ENCODE peak calls at places on chromosomes 6 and 20, in eight cellular contexts. Z, D, N, J, U, T, R and E are unnamed samples.

GRCh38 chr6:45486739-45487138 is 109.0 kb upstream of the SUPT3H start:
- DNase-seq in N (no peak), U (no peak), Z (no peak), J (no peak), R (no peak), T (no peak), D (no peak), E (no peak)

GRCh38 chr20:25389381-25389857 is 1.2 kb downstream of the ABHD12 start:
- DNase-seq in D (no peak), R (no peak), Z (peak; percentile 41), T (no peak), N (no peak), U (peak; percentile 36), J (no peak), E (no peak)

GRCh38 chr6:170393807-170394399 is 87.3 kb downstream of the FAM120B start:
- DNase-seq in N (no peak), T (no peak), J (no peak), R (no peak), D (no peak), U (no peak), Z (peak; percentile 38), E (peak; percentile 31)

GRCh38 chr6:139539852-139540251 is 165.4 kb upstream of the CITED2 start:
- DNase-seq in N (peak; percentile 93), D (no peak), Z (peak; percentile 98), R (peak; percentile 67), J (no peak), U (peak; percentile 89), T (no peak), E (no peak)

GRCh38 chr6:40763001-40763400 is 175.8 kb upstream of the LRFN2 start:
- DNase-seq in T (no peak), Z (peak; percentile 49), D (no peak), R (no peak), U (no peak), J (no peak), N (no peak), E (no peak)

GRCh38 chr20:24797864-24798655 is 151.0 kb upstream of the CST7 start:
- DNase-seq in J (no peak), D (no peak), Z (no peak), T (no peak), N (no peak), R (no peak), U (no peak), E (no peak)

GRCh38 chr6:22512716-22513452 is 56.5 kb upstream of the HDGFL1 start:
- DNase-seq in J (no peak), N (no peak), T (no peak), R (no peak), U (no peak), Z (peak; percentile 71), D (no peak), E (no peak)

GRCh38 chr6:33886673-33887144 is 82.9 kb upstream of the MLN start:
- DNase-seq in U (peak; percentile 25), T (peak; percentile 55), D (no peak), Z (peak; percentile 66), N (peak; percentile 72), J (no peak), R (no peak), E (no peak)

GRCh38 chr20:35821807-35822242 is 50.0 kb downstream of the PHF20 start:
- DNase-seq in D (no peak), R (no peak), Z (peak; percentile 95), J (no peak), U (peak; percentile 14), N (peak; percentile 51), T (peak; percentile 41), E (no peak)

GRCh38 chr20:57514273-57514751 is 10.6 kb downstream of the CTCFL start:
- DNase-seq in Z (peak; percentile 63), N (peak; percentile 25), R (peak; percentile 50), U (peak; percentile 67), T (peak; percentile 12), D (no peak), J (no peak), E (peak; percentile 31)

GRCh38 chr20:44714701-44715494 is at the start of gene CCN5:
- DNase-seq in U (peak; percentile 94), J (no peak), N (no peak), Z (peak; percentile 88), T (no peak), R (peak; percentile 70), D (no peak), E (no peak)

GRCh38 chr6:20681243-20681684 is 147.0 kb downstream of the CDKAL1 start:
- DNase-seq in R (no peak), N (no peak), Z (no peak), U (no peak), D (no peak), T (no peak), J (no peak), E (no peak)

GRCh38 chr6:87982134-87982533 is 65.5 kb upstream of the SPACA1 start:
- DNase-seq in D (no peak), J (no peak), T (no peak), R (no peak), Z (no peak), U (peak; percentile 5), N (no peak), E (no peak)

GRCh38 chr6:16769131-16769985 is 8.1 kb upstream of the ATXN1 start:
- DNase-seq in T (no peak), R (no peak), Z (peak; percentile 99), J (peak; percentile 29), N (peak; percentile 48), D (peak; percentile 33), U (peak; percentile 98), E (peak; percentile 65)

GRCh38 chr20:25338112-25339023 is 52.3 kb downstream of the ABHD12 start:
- DNase-seq in U (no peak), Z (no peak), J (no peak), R (peak; percentile 50), D (no peak), T (no peak), N (no peak), E (no peak)

GRCh38 chr20:49539481-49540231 is 28.3 kb downstream of the PTGIS start:
- DNase-seq in D (no peak), N (no peak), Z (no peak), U (no peak), T (no peak), R (no peak), J (no peak), E (no peak)

GRCh38 chr6:2524090-2524489 is 226.6 kb downstream of the MYLK4 start:
- DNase-seq in D (no peak), R (no peak), N (no peak), Z (no peak), J (no peak), U (peak; percentile 28), T (no peak), E (no peak)

GRCh38 chr6:149925253-149925973 is 2.5 kb upstream of the RAET1G start:
- DNase-seq in T (no peak), U (no peak), R (no peak), N (no peak), Z (peak; percentile 17), J (no peak), D (peak; percentile 7), E (no peak)

GRCh38 chr6:48087448-48087847 is 23.5 kb downstream of the PTCHD4 start:
- DNase-seq in Z (peak; percentile 58), J (no peak), T (no peak), U (peak; percentile 43), R (no peak), N (no peak), D (no peak), E (no peak)

GRCh38 chr6:9623228-9623832 is 791.5 kb downstream of the TFAP2A start:
- DNase-seq in Z (no peak), R (no peak), N (no peak), D (no peak), T (no peak), U (no peak), J (no peak), E (no peak)

GRCh38 chr20:32965581-32966373 is 38.5 kb downstream of the SUN5 start:
- DNase-seq in Z (no peak), D (no peak), R (no peak), U (no peak), T (no peak), J (no peak), N (no peak), E (peak; percentile 47)

GRCh38 chr6:111784423-111784822 is 88.8 kb downstream of the FYN start:
- DNase-seq in U (no peak), D (no peak), T (no peak), J (no peak), R (no peak), Z (no peak), N (no peak), E (no peak)

GRCh38 chr20:62506087-62506486 is 30.3 kb upstream of the GATA5 start:
- DNase-seq in T (no peak), N (no peak), D (no peak), Z (no peak), R (no peak), J (no peak), U (no peak), E (no peak)